ENCODE peak calls at places on chromosome 19, in seven cellular contexts. One of them, this sample, is unnamed.

GRCh38 chr19:4713384-4713951 is 10.2 kb downstream of the DPP9 start:
- DNase-seq in neural crest cell: no peak
- DNase-seq in AG09319: peak
- DNase-seq in cardiac fibroblast: peak
- DNase-seq in activated B cell treated with CpG ODN at 0.5 μM for 24 hours: no peak
- DNase-seq in heart left ventricle: peak
- DNase-seq in lower leg skin: peak
- DNase-seq in this sample: peak

GRCh38 chr19:50383307-50383851 is 768 bp upstream of the POLD1 start:
- DNase-seq in neural crest cell: no peak
- DNase-seq in activated B cell treated with CpG ODN at 0.5 μM for 24 hours: no peak
- DNase-seq in heart left ventricle: no peak
- DNase-seq in AG09319: no peak
- DNase-seq in cardiac fibroblast: no peak
- DNase-seq in lower leg skin: no peak
- DNase-seq in this sample: no peak

GRCh38 chr19:46859637-46860124 is 1.1 kb upstream of the ARHGAP35 start:
- DNase-seq in neural crest cell: no peak
- DNase-seq in heart left ventricle: peak
- DNase-seq in cardiac fibroblast: peak
- DNase-seq in AG09319: no peak
- DNase-seq in lower leg skin: peak
- DNase-seq in activated B cell treated with CpG ODN at 0.5 μM for 24 hours: no peak
- DNase-seq in this sample: peak

GRCh38 chr19:3055741-3056453 is 6.4 kb downstream of the TLE5 start:
- DNase-seq in neural crest cell: no peak
- DNase-seq in activated B cell treated with CpG ODN at 0.5 μM for 24 hours: no peak
- DNase-seq in lower leg skin: peak
- DNase-seq in cardiac fibroblast: no peak
- DNase-seq in heart left ventricle: no peak
- DNase-seq in AG09319: no peak
- DNase-seq in this sample: peak

GRCh38 chr19:6272411-6272791 is 7.4 kb downstream of the MLLT1 start:
- DNase-seq in lower leg skin: no peak
- DNase-seq in activated B cell treated with CpG ODN at 0.5 μM for 24 hours: no peak
- DNase-seq in neural crest cell: no peak
- DNase-seq in AG09319: no peak
- DNase-seq in heart left ventricle: no peak
- DNase-seq in cardiac fibroblast: no peak
- DNase-seq in this sample: no peak

GRCh38 chr19:3220576-3220975 is 3.9 kb upstream of the CELF5 start:
- DNase-seq in lower leg skin: no peak
- DNase-seq in heart left ventricle: no peak
- DNase-seq in activated B cell treated with CpG ODN at 0.5 μM for 24 hours: no peak
- DNase-seq in AG09319: no peak
- DNase-seq in neural crest cell: no peak
- DNase-seq in cardiac fibroblast: no peak
- DNase-seq in this sample: no peak

GRCh38 chr19:45250832-45251451 is at the start of gene MARK4:
- DNase-seq in lower leg skin: no peak
- DNase-seq in activated B cell treated with CpG ODN at 0.5 μM for 24 hours: peak
- DNase-seq in heart left ventricle: peak
- DNase-seq in neural crest cell: peak
- DNase-seq in cardiac fibroblast: peak
- DNase-seq in AG09319: peak
- DNase-seq in this sample: peak

GRCh38 chr19:18109731-18110671 is 12.4 kb downstream of the MAST3 start:
- DNase-seq in heart left ventricle: peak
- DNase-seq in activated B cell treated with CpG ODN at 0.5 μM for 24 hours: peak
- DNase-seq in lower leg skin: no peak
- DNase-seq in cardiac fibroblast: no peak
- DNase-seq in neural crest cell: peak
- DNase-seq in AG09319: no peak
- DNase-seq in this sample: peak

GRCh38 chr19:18437481-18438330 is at the start of gene ISYNA1:
- DNase-seq in AG09319: no peak
- DNase-seq in neural crest cell: no peak
- DNase-seq in lower leg skin: no peak
- DNase-seq in activated B cell treated with CpG ODN at 0.5 μM for 24 hours: no peak
- DNase-seq in heart left ventricle: peak
- DNase-seq in cardiac fibroblast: peak
- DNase-seq in this sample: no peak

GRCh38 chr19:43941209-43941608 is 6.1 kb upstream of the ZNF45 start:
- DNase-seq in cardiac fibroblast: no peak
- DNase-seq in activated B cell treated with CpG ODN at 0.5 μM for 24 hours: no peak
- DNase-seq in lower leg skin: no peak
- DNase-seq in AG09319: no peak
- DNase-seq in heart left ventricle: no peak
- DNase-seq in neural crest cell: no peak
- DNase-seq in this sample: no peak

GRCh38 chr19:52600639-52601024 is 30.5 kb downstream of the ZNF701 start:
- DNase-seq in cardiac fibroblast: no peak
- DNase-seq in lower leg skin: no peak
- DNase-seq in AG09319: no peak
- DNase-seq in heart left ventricle: peak
- DNase-seq in neural crest cell: no peak
- DNase-seq in activated B cell treated with CpG ODN at 0.5 μM for 24 hours: no peak
- DNase-seq in this sample: no peak

GRCh38 chr19:19155495-19156219 is 14.4 kb downstream of the MEF2B start:
- DNase-seq in lower leg skin: no peak
- DNase-seq in AG09319: no peak
- DNase-seq in neural crest cell: no peak
- DNase-seq in activated B cell treated with CpG ODN at 0.5 μM for 24 hours: no peak
- DNase-seq in cardiac fibroblast: no peak
- DNase-seq in heart left ventricle: no peak
- DNase-seq in this sample: no peak

GRCh38 chr19:4722671-4723464 is 774 bp downstream of the DPP9 start:
- DNase-seq in AG09319: peak
- DNase-seq in lower leg skin: no peak
- DNase-seq in neural crest cell: no peak
- DNase-seq in activated B cell treated with CpG ODN at 0.5 μM for 24 hours: peak
- DNase-seq in cardiac fibroblast: peak
- DNase-seq in heart left ventricle: peak
- DNase-seq in this sample: no peak

GRCh38 chr19:15811476-15811875 is 4.0 kb downstream of the OR10H1 start:
- DNase-seq in AG09319: no peak
- DNase-seq in heart left ventricle: no peak
- DNase-seq in lower leg skin: no peak
- DNase-seq in cardiac fibroblast: no peak
- DNase-seq in neural crest cell: no peak
- DNase-seq in activated B cell treated with CpG ODN at 0.5 μM for 24 hours: no peak
- DNase-seq in this sample: no peak

GRCh38 chr19:15815306-15815705 is at the start of gene OR10H1:
- DNase-seq in AG09319: no peak
- DNase-seq in activated B cell treated with CpG ODN at 0.5 μM for 24 hours: no peak
- DNase-seq in lower leg skin: no peak
- DNase-seq in cardiac fibroblast: no peak
- DNase-seq in neural crest cell: no peak
- DNase-seq in heart left ventricle: no peak
- DNase-seq in this sample: no peak

GRCh38 chr19:15813916-15814315 is 1.5 kb downstream of the OR10H1 start:
- DNase-seq in heart left ventricle: no peak
- DNase-seq in lower leg skin: no peak
- DNase-seq in activated B cell treated with CpG ODN at 0.5 μM for 24 hours: no peak
- DNase-seq in cardiac fibroblast: no peak
- DNase-seq in AG09319: no peak
- DNase-seq in neural crest cell: no peak
- DNase-seq in this sample: no peak

GRCh38 chr19:15812059-15812722 is 3.3 kb downstream of the OR10H1 start:
- DNase-seq in cardiac fibroblast: no peak
- DNase-seq in lower leg skin: no peak
- DNase-seq in AG09319: no peak
- DNase-seq in neural crest cell: no peak
- DNase-seq in heart left ventricle: no peak
- DNase-seq in activated B cell treated with CpG ODN at 0.5 μM for 24 hours: no peak
- DNase-seq in this sample: no peak

GRCh38 chr19:15810335-15810734 is 5.1 kb downstream of the OR10H1 start:
- DNase-seq in AG09319: no peak
- DNase-seq in activated B cell treated with CpG ODN at 0.5 μM for 24 hours: no peak
- DNase-seq in neural crest cell: no peak
- DNase-seq in lower leg skin: no peak
- DNase-seq in cardiac fibroblast: no peak
- DNase-seq in heart left ventricle: no peak
- DNase-seq in this sample: no peak
- TF ChIP-seq CTCF in AG09319: no peak
- TF ChIP-seq CTCF in activated B cell treated with CpG ODN at 0.5 μM for 24 hours: no peak
- TF ChIP-seq CTCF in neural crest cell: no peak
- TF ChIP-seq CTCF in lower leg skin: no peak
- TF ChIP-seq CTCF in cardiac fibroblast: no peak
- TF ChIP-seq CTCF in heart left ventricle: peak
- TF ChIP-seq CTCF in this sample: no peak

DNA sequence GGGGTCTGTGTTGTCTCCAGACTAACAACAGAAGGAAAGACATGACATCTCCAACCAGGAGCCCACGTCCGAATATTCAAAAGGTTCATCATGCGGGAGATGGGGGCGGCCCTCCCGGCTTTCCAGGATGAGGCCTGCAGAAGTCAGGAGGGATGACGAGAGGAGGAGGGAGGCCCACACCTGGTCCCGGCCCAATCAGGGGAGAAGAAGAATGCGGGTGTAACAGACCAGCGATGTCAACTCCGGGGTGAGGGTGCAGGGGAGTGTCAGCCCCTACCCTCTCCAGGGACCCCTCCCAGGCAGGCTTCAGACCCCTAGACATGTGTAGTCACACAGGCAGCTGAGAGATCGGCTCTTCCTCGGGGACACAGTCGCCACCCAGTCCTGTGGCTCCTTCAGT is 275.3 kb upstream of the ZNF507 start:
- DNase-seq in heart left ventricle: no peak
- DNase-seq in lower leg skin: no peak
- DNase-seq in neural crest cell: no peak
- DNase-seq in cardiac fibroblast: no peak
- DNase-seq in activated B cell treated with CpG ODN at 0.5 μM for 24 hours: no peak
- DNase-seq in AG09319: no peak
- DNase-seq in this sample: no peak
- TF ChIP-seq CTCF in heart left ventricle: no peak
- TF ChIP-seq CTCF in lower leg skin: no peak
- TF ChIP-seq CTCF in neural crest cell: no peak
- TF ChIP-seq CTCF in cardiac fibroblast: no peak
- TF ChIP-seq CTCF in activated B cell treated with CpG ODN at 0.5 μM for 24 hours: no peak
- TF ChIP-seq CTCF in AG09319: no peak
- TF ChIP-seq CTCF in this sample: no peak

GRCh38 chr19:1761528-1762242 is 8.4 kb downstream of the ONECUT3 start:
- DNase-seq in activated B cell treated with CpG ODN at 0.5 μM for 24 hours: no peak
- DNase-seq in lower leg skin: no peak
- DNase-seq in neural crest cell: no peak
- DNase-seq in AG09319: no peak
- DNase-seq in heart left ventricle: no peak
- DNase-seq in cardiac fibroblast: no peak
- DNase-seq in this sample: no peak

GRCh38 chr19:1758959-1759903 is 5.9 kb downstream of the ONECUT3 start:
- DNase-seq in neural crest cell: no peak
- DNase-seq in heart left ventricle: no peak
- DNase-seq in lower leg skin: no peak
- DNase-seq in activated B cell treated with CpG ODN at 0.5 μM for 24 hours: no peak
- DNase-seq in AG09319: no peak
- DNase-seq in cardiac fibroblast: no peak
- DNase-seq in this sample: no peak

GRCh38 chr19:1757468-1758230 is 4.3 kb downstream of the ONECUT3 start:
- DNase-seq in heart left ventricle: no peak
- DNase-seq in neural crest cell: no peak
- DNase-seq in cardiac fibroblast: no peak
- DNase-seq in activated B cell treated with CpG ODN at 0.5 μM for 24 hours: no peak
- DNase-seq in AG09319: no peak
- DNase-seq in lower leg skin: no peak
- DNase-seq in this sample: no peak

GRCh38 chr19:1758231-1758577 is 4.9 kb downstream of the ONECUT3 start:
- DNase-seq in neural crest cell: no peak
- DNase-seq in cardiac fibroblast: no peak
- DNase-seq in AG09319: no peak
- DNase-seq in activated B cell treated with CpG ODN at 0.5 μM for 24 hours: no peak
- DNase-seq in lower leg skin: no peak
- DNase-seq in heart left ventricle: no peak
- DNase-seq in this sample: no peak

DNA sequence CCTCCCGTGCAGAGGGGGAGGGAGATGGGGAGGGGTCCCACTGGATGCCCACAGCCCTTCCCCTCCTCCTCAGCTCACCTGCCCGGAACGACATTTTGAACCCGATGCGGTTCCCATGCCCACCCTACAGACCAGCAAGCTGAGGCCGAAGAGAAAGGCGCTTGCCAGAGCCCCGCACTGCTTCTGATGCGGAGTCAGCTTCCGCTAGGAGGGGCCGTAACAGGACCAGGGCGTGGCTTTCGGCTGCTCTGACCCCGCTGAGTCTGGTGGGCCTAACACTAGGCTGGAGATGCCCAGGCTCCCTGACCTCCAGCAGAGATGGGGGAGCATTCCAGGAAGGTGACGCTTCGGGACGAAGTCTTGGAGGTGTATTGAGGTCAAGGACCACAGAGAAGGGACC is 6.7 kb downstream of the ONECUT3 start:
- DNase-seq in cardiac fibroblast: no peak
- DNase-seq in neural crest cell: no peak
- DNase-seq in heart left ventricle: no peak
- DNase-seq in lower leg skin: no peak
- DNase-seq in activated B cell treated with CpG ODN at 0.5 μM for 24 hours: no peak
- DNase-seq in AG09319: no peak
- DNase-seq in this sample: no peak
- TF ChIP-seq CTCF in cardiac fibroblast: no peak
- TF ChIP-seq CTCF in neural crest cell: no peak
- TF ChIP-seq CTCF in heart left ventricle: no peak
- TF ChIP-seq CTCF in lower leg skin: no peak
- TF ChIP-seq CTCF in activated B cell treated with CpG ODN at 0.5 μM for 24 hours: no peak
- TF ChIP-seq CTCF in AG09319: no peak
- TF ChIP-seq CTCF in this sample: no peak

DNA sequence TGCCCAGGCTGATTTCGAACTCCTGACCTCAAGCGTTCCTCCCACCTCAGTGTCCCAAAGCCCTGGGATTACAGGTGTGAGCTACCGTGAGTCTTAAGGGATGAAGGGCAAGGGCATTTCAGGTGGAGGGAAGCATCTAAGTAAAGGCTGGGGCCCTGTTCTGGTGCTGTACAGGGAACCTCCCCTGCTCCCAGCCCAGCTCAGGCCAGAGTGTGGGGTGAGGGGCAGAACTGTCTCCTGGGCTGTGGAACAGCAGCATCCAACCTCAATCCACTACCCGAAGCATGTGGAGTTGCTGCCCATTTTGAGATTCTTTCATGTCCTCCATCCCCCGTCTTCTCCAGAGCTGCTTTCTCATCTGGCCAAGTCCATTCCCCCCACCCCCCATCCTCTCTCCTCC is 105.3 kb downstream of the SIPA1L3 start:
- DNase-seq in heart left ventricle: no peak
- DNase-seq in AG09319: no peak
- DNase-seq in lower leg skin: no peak
- DNase-seq in activated B cell treated with CpG ODN at 0.5 μM for 24 hours: no peak
- DNase-seq in cardiac fibroblast: no peak
- DNase-seq in neural crest cell: no peak
- DNase-seq in this sample: no peak
- TF ChIP-seq CTCF in heart left ventricle: no peak
- TF ChIP-seq CTCF in AG09319: no peak
- TF ChIP-seq CTCF in lower leg skin: no peak
- TF ChIP-seq CTCF in activated B cell treated with CpG ODN at 0.5 μM for 24 hours: no peak
- TF ChIP-seq CTCF in cardiac fibroblast: no peak
- TF ChIP-seq CTCF in neural crest cell: no peak
- TF ChIP-seq CTCF in this sample: no peak

This sample was measured in lung.